ENCODE peak calls at places on chromosomes 11 and 22, in nine cellular contexts. Z, S, P, L, X, K, V, N and T are unnamed samples.

GRCh38 chr11:23732026-23732425 is 764.8 kb upstream of the LUZP2 start:
- DNase-seq in Z (no peak), S (no peak), P (no peak), L (no peak), X (no peak), K (no peak), V (peak), N (no peak), T (no peak)

GRCh38 chr22:38694049-38694448 is 6.7 kb downstream of the JOSD1 start:
- DNase-seq in Z (peak), S (no peak), P (no peak), L (peak), X (no peak), K (no peak), V (no peak), N (no peak), T (no peak)

GRCh38 chr22:50076646-50077624 is 8.3 kb downstream of the MLC1 start:
- DNase-seq in Z (no peak), S (no peak), P (no peak), L (no peak), X (peak), K (no peak), V (no peak), N (no peak), T (no peak)

GRCh38 chr11:35796542-35796941 is 134.0 kb downstream of the TRIM44 start:
- DNase-seq in Z (no peak), S (no peak), P (no peak), L (no peak), X (no peak), K (no peak), V (peak), N (no peak), T (no peak)

GRCh38 chr22:27594474-27595134 is 207.0 kb downstream of the MN1 start:
- DNase-seq in Z (no peak), S (no peak), P (no peak), L (no peak), X (no peak), K (no peak), V (no peak), N (no peak), T (no peak)

GRCh38 chr11:75024764-75025211 is 36.1 kb downstream of the NEU3 start:
- DNase-seq in Z (no peak), S (no peak), P (no peak), L (no peak), X (no peak), K (no peak), V (no peak), N (no peak), T (no peak)

GRCh38 chr11:65393513-65394079 is 7.2 kb downstream of the FRMD8 start:
- DNase-seq in Z (no peak), S (no peak), P (no peak), L (no peak), X (peak), K (peak), V (no peak), N (peak), T (no peak)

GRCh38 chr22:38267086-38267485 is 5.7 kb downstream of the TMEM184B start:
- DNase-seq in Z (no peak), S (no peak), P (no peak), L (no peak), X (no peak), K (no peak), V (peak), N (no peak), T (no peak)

GRCh38 chr11:117912497-117912896 is 16.7 kb downstream of the TMPRSS13 start:
- DNase-seq in Z (no peak), S (no peak), P (peak), L (no peak), X (no peak), K (no peak), V (no peak), N (peak), T (no peak)

GRCh38 chr22:29877620-29878019 is 5.4 kb upstream of the MTMR3 start:
- DNase-seq in Z (no peak), S (no peak), P (no peak), L (no peak), X (no peak), K (no peak), V (peak), N (no peak), T (peak)

GRCh38 chr22:17707526-17707925 is 66.7 kb downstream of the BID start:
- DNase-seq in Z (no peak), S (no peak), P (no peak), L (no peak), X (no peak), K (no peak), V (peak), N (no peak), T (no peak)

GRCh38 chr11:104320091-104320490 is 156.1 kb upstream of the PDGFD start:
- DNase-seq in Z (no peak), S (no peak), P (no peak), L (no peak), X (no peak), K (no peak), V (peak), N (no peak), T (no peak)

GRCh38 chr22:47251911-47252310 is 489.5 kb downstream of the TBC1D22A start:
- DNase-seq in Z (no peak), S (no peak), P (no peak), L (no peak), X (no peak), K (no peak), V (no peak), N (no peak), T (no peak)

GRCh38 chr11:65066805-65067291 is 8.5 kb upstream of the NAALADL1 start:
- DNase-seq in Z (no peak), S (no peak), P (no peak), L (no peak), X (no peak), K (no peak), V (no peak), N (no peak), T (no peak)

GRCh38 chr11:134676516-134677287 is 264.7 kb upstream of the B3GAT1 start:
- DNase-seq in Z (no peak), S (no peak), P (no peak), L (no peak), X (no peak), K (no peak), V (no peak), N (peak), T (no peak)

GRCh38 chr22:19941365-19942070 is at the start of the genes COMT and TXNRD2:
- DNase-seq in Z (peak), S (peak), P (peak), L (peak), X (peak), K (peak), V (peak), N (peak), T (no peak)

GRCh38 chr11:19929147-19929546 is 216.5 kb downstream of the NAV2 start:
- DNase-seq in Z (no peak), S (no peak), P (no peak), L (no peak), X (no peak), K (no peak), V (no peak), N (no peak), T (no peak)

GRCh38 chr11:11230802-11231562 is 122.1 kb downstream of the CSNK2A3 start:
- DNase-seq in Z (no peak), S (no peak), P (no peak), L (no peak), X (no peak), K (no peak), V (no peak), N (no peak), T (no peak)

GRCh38 chr11:130677486-130678153 is 229.2 kb downstream of the ADAMTS15 start:
- DNase-seq in Z (no peak), S (no peak), P (no peak), L (no peak), X (no peak), K (no peak), V (peak), N (no peak), T (peak)

GRCh38 chr11:117145393-117145761 is 1.3 kb downstream of the PAFAH1B2 start:
- DNase-seq in Z (no peak), S (no peak), P (no peak), L (peak), X (no peak), K (no peak), V (peak), N (no peak), T (peak)

GRCh38 chr11:2761131-2762030 is 61.6 kb upstream of the KCNQ1OT1 start:
- DNase-seq in Z (peak), S (peak), P (peak), L (peak), X (peak), K (peak), V (no peak), N (peak), T (no peak)

GRCh38 chr11:131457163-131457562 is 86.7 kb downstream of the NTM start:
- DNase-seq in Z (no peak), S (no peak), P (no peak), L (no peak), X (no peak), K (no peak), V (no peak), N (no peak), T (no peak)

GRCh38 chr11:36231300-36231699 is 57.9 kb downstream of the COMMD9 start:
- DNase-seq in Z (no peak), S (no peak), P (no peak), L (no peak), X (no peak), K (no peak), V (peak), N (no peak), T (peak)

GRCh38 chr22:46019351-46019750 is 42.4 kb upstream of the WNT7B start:
- DNase-seq in Z (no peak), S (peak), P (no peak), L (no peak), X (no peak), K (peak), V (no peak), N (no peak), T (no peak)

GRCh38 chr11:111977141-111978027 is 40.2 kb downstream of the DIXDC1 start:
- DNase-seq in Z (peak), S (peak), P (peak), L (peak), X (peak), K (peak), V (peak), N (peak), T (no peak)

GRCh38 chr22:45603631-45604030 is 68.0 kb upstream of the ATXN10 start:
- DNase-seq in Z (peak), S (peak), P (no peak), L (no peak), X (peak), K (no peak), V (no peak), N (peak), T (no peak)

GRCh38 chr22:42974223-42974622 is 40.7 kb downstream of the PACSIN2 start:
- DNase-seq in Z (no peak), S (no peak), P (no peak), L (peak), X (no peak), K (no peak), V (no peak), N (no peak), T (no peak)

DNA sequence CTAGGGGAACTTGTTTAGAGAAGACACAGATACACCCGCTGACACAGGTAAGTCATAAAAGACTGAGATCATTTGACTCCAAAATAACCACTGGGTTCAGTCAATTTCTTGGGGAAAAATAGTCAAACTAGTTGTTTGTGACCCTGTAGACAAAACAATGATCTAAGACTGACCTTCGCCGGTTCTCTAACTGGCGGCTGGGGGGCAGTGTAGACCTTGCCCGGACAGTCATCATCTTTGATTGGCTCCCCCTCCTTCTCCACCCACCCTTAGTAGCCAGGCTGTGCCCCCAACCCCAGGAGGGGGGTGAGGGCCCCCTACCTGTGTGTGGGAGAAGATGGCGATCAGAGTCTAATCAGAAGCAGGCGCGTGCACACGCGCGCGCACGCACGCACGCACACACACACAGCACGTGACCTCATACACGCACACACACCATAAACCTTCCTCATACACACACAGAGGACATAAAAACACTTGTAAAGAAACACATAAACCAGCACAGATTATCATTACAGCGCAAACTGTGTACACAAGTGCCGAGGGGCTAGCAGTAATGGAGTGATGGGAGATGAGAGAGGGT is 12.4 kb downstream of the NECTIN1 start:
- DNase-seq in Z (no peak), S (no peak), P (no peak), L (no peak), X (no peak), K (no peak), V (no peak), N (no peak), T (no peak)
- TF ChIP-seq CTCF in Z (no peak), S (no peak), P (no peak), L (no peak), X (no peak), K (no peak), V (no peak), N (no peak), T (no peak)

DNA sequence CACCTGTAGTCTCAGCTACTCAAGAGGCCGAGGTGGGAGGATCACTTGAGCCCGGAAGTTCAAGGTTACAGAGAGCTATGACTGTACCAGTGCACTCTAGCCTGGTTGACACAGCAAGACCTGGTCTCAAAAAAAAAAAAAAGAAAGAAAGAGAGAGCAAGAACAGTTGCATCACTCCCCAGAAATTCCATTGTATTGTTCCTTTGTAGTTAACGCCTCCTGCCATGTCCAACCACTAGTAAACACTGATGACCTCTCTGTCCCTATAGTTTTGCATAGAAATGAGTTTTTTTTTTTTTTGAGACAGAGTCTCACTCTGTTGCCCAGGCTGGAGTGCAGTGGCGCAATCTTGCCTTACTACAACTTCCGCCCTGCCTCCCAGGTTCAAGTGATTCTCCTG is 10.8 kb downstream of the PATL1 start:
- DNase-seq in Z (no peak), S (no peak), P (no peak), L (no peak), X (no peak), K (no peak), V (no peak), N (no peak), T (no peak)
- H3K4me3 ChIP-seq in Z (no peak), S (no peak), P (no peak), L (no peak), X (no peak), K (no peak), V (no peak), N (no peak), T (no peak)

DNA sequence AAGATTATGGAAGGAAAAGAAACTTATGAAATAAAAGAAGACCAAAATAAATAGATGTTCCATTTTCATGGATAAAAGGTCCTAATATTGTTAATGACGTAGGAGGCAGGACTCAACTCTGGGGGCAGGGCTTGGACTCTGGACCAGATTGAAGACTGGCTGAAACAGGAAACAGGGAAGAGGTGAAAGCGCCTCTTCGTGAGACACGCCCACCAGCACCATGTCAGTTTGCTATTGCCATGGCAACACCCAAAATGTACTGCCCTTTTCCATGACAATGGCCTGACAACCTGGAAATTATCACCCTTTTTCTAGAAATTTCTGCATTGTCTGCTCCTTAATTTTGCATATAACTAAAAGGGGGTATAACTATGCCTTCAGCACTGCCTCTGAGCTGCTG is 1522.2 kb downstream of the TBC1D22A start:
- DNase-seq in Z (no peak), S (no peak), P (no peak), L (no peak), X (no peak), K (no peak), V (no peak), N (no peak), T (no peak)
- TF ChIP-seq CTCF in Z (no peak), S (no peak), P (no peak), L (no peak), X (no peak), K (no peak), V (no peak), N (no peak), T (no peak)

GRCh38 chr11:210803-211180 is 3.3 kb downstream of the RIC8A start:
- DNase-seq in Z (no peak), S (no peak), P (peak), L (peak), X (no peak), K (peak), V (no peak), N (peak), T (no peak)

GRCh38 chr11:209275-210121 is 2.0 kb downstream of the RIC8A start:
- DNase-seq in Z (no peak), S (no peak), P (peak), L (peak), X (peak), K (peak), V (no peak), N (peak), T (no peak)

GRCh38 chr11:208917-209260 is 1.4 kb downstream of the RIC8A start:
- DNase-seq in Z (no peak), S (no peak), P (peak), L (no peak), X (peak), K (peak), V (no peak), N (no peak), T (no peak)

GRCh38 chr11:211295-211694 is 3.8 kb downstream of the RIC8A start:
- DNase-seq in Z (no peak), S (no peak), P (peak), L (no peak), X (no peak), K (peak), V (no peak), N (peak), T (no peak)

DNA sequence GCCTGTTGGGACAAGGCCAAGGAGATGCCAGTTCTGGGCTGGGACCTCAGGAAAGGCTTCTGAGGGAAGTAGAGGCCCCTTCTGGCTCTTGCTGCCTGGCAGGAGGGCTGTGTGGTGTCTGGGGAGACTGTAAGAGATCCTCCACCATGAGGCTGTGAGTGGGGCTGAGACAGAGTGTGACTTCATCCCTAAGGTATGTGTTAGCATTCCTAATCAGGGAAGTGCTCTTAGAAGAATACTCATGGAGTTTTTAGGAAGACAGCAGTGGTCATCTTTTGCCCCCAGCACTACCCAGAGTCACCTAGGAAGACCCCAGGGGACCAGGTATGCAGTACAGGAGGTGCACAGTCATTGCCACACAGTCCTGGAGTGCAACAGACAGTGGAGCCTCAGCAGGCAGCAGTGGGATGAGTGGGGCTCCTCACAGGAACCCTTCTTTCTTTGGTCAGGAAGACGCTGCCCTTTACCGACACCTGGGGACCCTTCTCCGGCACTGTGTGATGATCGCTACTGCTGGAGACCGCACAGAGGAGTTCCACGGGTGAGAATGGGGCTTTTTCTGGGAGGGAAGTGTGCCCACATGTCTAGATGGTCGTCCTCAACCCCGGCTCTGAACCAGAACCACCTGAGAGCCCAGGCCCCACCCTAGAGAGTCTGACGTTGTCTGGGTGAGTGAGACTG is 2.8 kb downstream of the RIC8A start:
- DNase-seq in Z (no peak), S (no peak), P (peak), L (peak), X (no peak), K (peak), V (peak), N (peak), T (peak)
- H3K4me3 ChIP-seq in Z (peak), S (peak), P (peak), L (no peak), X (peak), K (no peak), V (peak), N (peak), T (peak)

GRCh38 chr11:114263510-114264170 is 32.6 kb upstream of the NNMT start:
- DNase-seq in Z (no peak), S (no peak), P (peak), L (no peak), X (no peak), K (no peak), V (no peak), N (no peak), T (no peak)

GRCh38 chr11:114261791-114262190 is 34.4 kb upstream of the NNMT start:
- DNase-seq in Z (no peak), S (no peak), P (no peak), L (no peak), X (no peak), K (no peak), V (no peak), N (no peak), T (no peak)

GRCh38 chr11:114264381-114264780 is 31.8 kb upstream of the NNMT start:
- DNase-seq in Z (no peak), S (no peak), P (peak), L (no peak), X (no peak), K (no peak), V (no peak), N (no peak), T (no peak)

GRCh38 chr11:114265084-114265878 is 30.9 kb upstream of the NNMT start:
- DNase-seq in Z (no peak), S (no peak), P (peak), L (no peak), X (no peak), K (no peak), V (no peak), N (no peak), T (no peak)

GRCh38 chr11:114262681-114263509 is 33.3 kb upstream of the NNMT start:
- DNase-seq in Z (no peak), S (no peak), P (peak), L (no peak), X (no peak), K (peak), V (peak), N (peak), T (peak)
- TF ChIP-seq CTCF in Z (peak), S (peak), P (peak), L (peak), X (peak), K (peak), V (peak), N (peak), T (peak)

GRCh38 chr11:17786824-17787525 is 52.4 kb downstream of the KCNC1 start:
- DNase-seq in Z (no peak), S (no peak), P (no peak), L (no peak), X (no peak), K (no peak), V (peak), N (peak), T (peak)
- H3K4me3 ChIP-seq in Z (no peak), S (no peak), P (no peak), L (no peak), X (no peak), K (no peak), V (no peak), N (no peak), T (no peak)

GRCh38 chr22:31969789-31970489 is 25.6 kb downstream of the YWHAH start:
- DNase-seq in Z (peak), S (peak), P (no peak), L (peak), X (peak), K (peak), V (peak), N (peak), T (peak)
- TF ChIP-seq CTCF in Z (peak), S (no peak), P (peak), L (no peak), X (no peak), K (peak), V (peak), N (peak), T (peak)